ENCODE peak calls at places on chromosomes 2 and 18, in five cellular contexts. Q is endothelial cell of umbilical vein, B is DND-41, T is HCT116, C is fibroblast of lung. V is an unnamed sample.

GRCh38 chr18:46915800-46916550 is 1.3 kb downstream of the PIAS2 start:
- DNase-seq in Q (no peak), B (no peak), T (no peak), C (no peak), V (no peak)

GRCh38 chr18:3486514-3486913 is 36.5 kb downstream of the TGIF1 start:
- DNase-seq in Q (no peak), B (no peak), T (no peak), C (no peak), V (no peak)

GRCh38 chr2:9951522-9952285 is at the start of gene GRHL1:
- DNase-seq in Q (peak), B (peak), T (peak), C (peak), V (peak)

GRCh38 chr2:144140896-144141295 is 379.0 kb downstream of the ZEB2 start:
- DNase-seq in Q (peak), B (no peak), T (no peak), C (peak), V (no peak)

GRCh38 chr2:240601831-240602160 is 15.3 kb downstream of the CAPN10 start:
- DNase-seq in Q (no peak), B (no peak), T (no peak), C (no peak), V (no peak)

GRCh38 chr2:159968282-159968900 is 94.0 kb downstream of the PLA2R1 start:
- DNase-seq in Q (peak), B (peak), T (peak), C (peak), V (peak)

GRCh38 chr18:27413495-27414401 is 228.6 kb upstream of the CHST9 start:
- DNase-seq in Q (no peak), B (no peak), T (no peak), C (peak), V (no peak)

GRCh38 chr2:67400560-67401464 is 3.7 kb downstream of the ETAA1 start:
- DNase-seq in Q (peak), B (no peak), T (no peak), C (peak), V (no peak)

GRCh38 chr18:77857926-77858325 is 608.3 kb downstream of the GALR1 start:
- DNase-seq in Q (no peak), B (no peak), T (no peak), C (no peak), V (no peak)

GRCh38 chr18:57947117-57947516 is 96.9 kb upstream of the NEDD4L start:
- DNase-seq in Q (no peak), B (no peak), T (no peak), C (no peak), V (no peak)

GRCh38 chr2:203077458-203077857 is 62.8 kb downstream of the NBEAL1 start:
- DNase-seq in Q (no peak), B (no peak), T (no peak), C (peak), V (no peak)

GRCh38 chr2:120942658-120943057 is 207.0 kb downstream of the GLI2 start:
- DNase-seq in Q (no peak), B (no peak), T (no peak), C (no peak), V (no peak)

GRCh38 chr2:191696960-191697359 is 19.0 kb downstream of the NABP1 start:
- DNase-seq in Q (no peak), B (no peak), T (no peak), C (no peak), V (no peak)

GRCh38 chr2:9554841-9555337 is 741 bp downstream of the ADAM17 start:
- DNase-seq in Q (peak), B (peak), T (no peak), C (peak), V (no peak)

GRCh38 chr2:158717366-158718195 is 77.5 kb upstream of the DAPL1 start:
- DNase-seq in Q (peak), B (no peak), T (no peak), C (no peak), V (no peak)

GRCh38 chr2:64606495-64607363 is 47.0 kb downstream of the SERTAD2 start:
- DNase-seq in Q (no peak), B (peak), T (no peak), C (peak), V (peak)

GRCh38 chr2:227774011-227774624 is 28.4 kb downstream of the SCYGR8 start:
- DNase-seq in Q (peak), B (no peak), T (peak), C (no peak), V (peak)

GRCh38 chr2:7837232-7837760 is 844.6 kb upstream of the ID2 start:
- DNase-seq in Q (no peak), B (no peak), T (no peak), C (no peak), V (peak)

GRCh38 chr2:200430017-200430416 is 79.9 kb downstream of the KCTD18 start:
- DNase-seq in Q (no peak), B (no peak), T (no peak), C (no peak), V (no peak)

GRCh38 chr2:196431076-196431475 is 208.4 kb upstream of the CCDC150 start:
- DNase-seq in Q (peak), B (no peak), T (no peak), C (peak), V (no peak)

GRCh38 chr2:241907171-241907570 is 37.6 kb downstream of the RTP5 start:
- DNase-seq in Q (no peak), B (no peak), T (no peak), C (no peak), V (no peak)

GRCh38 chr2:241904011-241904718 is 34.6 kb downstream of the RTP5 start:
- DNase-seq in Q (no peak), B (no peak), T (no peak), C (no peak), V (peak)

GRCh38 chr2:241904791-241905710 is 35.5 kb downstream of the RTP5 start:
- DNase-seq in Q (no peak), B (no peak), T (no peak), C (no peak), V (peak)

GRCh38 chr2:241903121-241904010 is 33.8 kb downstream of the RTP5 start:
- DNase-seq in Q (no peak), B (no peak), T (no peak), C (no peak), V (peak)

GRCh38 chr2:241905716-241906376 is 36.3 kb downstream of the RTP5 start:
- DNase-seq in Q (no peak), B (no peak), T (no peak), C (no peak), V (no peak)
- H3K9ac ChIP-seq in Q (no peak), B (no peak), T (no peak), C (no peak), V (no peak)

GRCh38 chr2:119291588-119292167 is 68.0 kb downstream of the STEAP3 start:
- DNase-seq in Q (no peak), B (no peak), T (no peak), C (no peak), V (no peak)

GRCh38 chr2:119293900-119294299 is 70.3 kb downstream of the STEAP3 start:
- DNase-seq in Q (no peak), B (no peak), T (no peak), C (no peak), V (no peak)

GRCh38 chr2:119290859-119291587 is 67.4 kb downstream of the STEAP3 start:
- DNase-seq in Q (peak), B (peak), T (peak), C (peak), V (peak)

GRCh38 chr2:119293254-119293653 is 69.6 kb downstream of the STEAP3 start:
- DNase-seq in Q (no peak), B (no peak), T (no peak), C (peak), V (no peak)

DNA sequence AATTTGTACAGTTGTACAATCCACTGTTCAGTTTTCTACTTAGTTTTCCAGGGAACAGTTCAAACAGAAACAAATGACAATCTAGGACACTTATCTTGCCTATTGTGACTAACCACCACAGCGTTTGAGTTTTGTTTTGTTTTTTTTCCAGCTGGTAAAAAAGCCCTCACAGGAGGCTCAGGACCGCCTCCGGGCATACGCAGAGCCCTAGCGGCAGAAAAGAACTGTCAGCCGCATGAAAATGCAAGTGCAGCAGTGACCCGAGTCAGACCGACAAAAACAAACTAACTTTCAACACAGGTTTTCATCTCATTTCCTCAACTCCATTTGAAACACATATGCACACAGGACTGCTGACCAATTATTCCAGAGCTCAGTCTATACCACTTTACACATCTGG is 68.6 kb downstream of the STEAP3 start:
- DNase-seq in Q (no peak), B (no peak), T (no peak), C (peak), V (no peak)
- TF ChIP-seq CTCF in Q (no peak), B (no peak), T (no peak), C (peak), V (peak)

GRCh38 chr2:182628901-182629300 is 87.2 kb upstream of the DNAJC10 start:
- DNase-seq in Q (no peak), B (no peak), T (no peak), C (no peak), V (no peak)
- H3K9ac ChIP-seq in Q (no peak), B (no peak), T (no peak), C (no peak), V (no peak)

GRCh38 chr18:11309172-11309571 is 159.8 kb upstream of the PIEZO2 start:
- DNase-seq in Q (no peak), B (peak), T (peak), C (peak), V (peak)
- TF ChIP-seq CTCF in Q (no peak), B (peak), T (no peak), C (no peak), V (peak)

DNA sequence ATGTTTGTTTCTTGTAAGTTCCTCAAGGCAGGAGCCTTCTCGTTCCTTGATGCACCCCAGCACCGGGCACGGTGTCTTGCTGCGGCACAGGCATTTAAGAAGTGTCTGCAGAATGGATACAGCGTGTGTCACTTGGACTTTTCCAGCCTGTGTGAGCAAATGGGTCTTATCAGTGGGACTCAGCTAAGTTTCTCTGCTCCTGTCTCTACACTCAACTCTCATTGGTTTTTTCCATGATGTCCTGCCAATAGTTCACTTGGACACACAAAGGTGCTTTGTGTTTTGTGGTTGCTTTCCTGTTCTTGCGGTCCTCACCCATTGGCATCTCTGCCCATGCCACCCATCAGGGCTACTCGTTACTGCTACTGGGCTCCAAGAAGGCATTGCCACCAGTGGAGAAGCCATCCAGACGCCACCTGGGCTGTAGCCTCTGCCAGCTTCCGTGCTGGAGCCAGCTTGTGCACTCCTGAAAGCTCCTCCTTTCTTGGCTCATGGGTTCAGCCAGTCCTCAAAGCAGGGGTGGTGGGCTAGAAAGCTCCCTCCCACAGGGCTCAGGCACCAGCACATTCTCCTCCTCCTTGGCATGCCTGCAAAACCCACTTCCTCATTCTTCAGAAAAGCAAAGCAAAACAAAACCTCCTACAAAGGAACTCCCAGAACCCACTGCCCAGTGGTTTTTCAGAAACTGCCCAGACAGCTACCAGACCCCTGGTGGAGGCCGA is 41.4 kb downstream of the IL1R2 start:
- DNase-seq in Q (peak), B (peak), T (no peak), C (peak), V (no peak)
- H3K9ac ChIP-seq in Q (no peak), B (no peak), T (no peak), C (no peak), V (no peak)

GRCh38 chr18:68676913-68677312 is 38.0 kb downstream of the TMX3 start:
- DNase-seq in Q (no peak), B (no peak), T (no peak), C (peak), V (no peak)
- TF ChIP-seq CTCF in Q (no peak), B (peak), T (no peak), C (peak), V (peak)

GRCh38 chr2:20538308-20539132 is 91.6 kb downstream of the RHOB start:
- DNase-seq in Q (no peak), B (no peak), T (no peak), C (no peak), V (peak)
- H3K9ac ChIP-seq in Q (no peak), B (no peak), T (no peak), C (no peak), V (no peak)

DNA sequence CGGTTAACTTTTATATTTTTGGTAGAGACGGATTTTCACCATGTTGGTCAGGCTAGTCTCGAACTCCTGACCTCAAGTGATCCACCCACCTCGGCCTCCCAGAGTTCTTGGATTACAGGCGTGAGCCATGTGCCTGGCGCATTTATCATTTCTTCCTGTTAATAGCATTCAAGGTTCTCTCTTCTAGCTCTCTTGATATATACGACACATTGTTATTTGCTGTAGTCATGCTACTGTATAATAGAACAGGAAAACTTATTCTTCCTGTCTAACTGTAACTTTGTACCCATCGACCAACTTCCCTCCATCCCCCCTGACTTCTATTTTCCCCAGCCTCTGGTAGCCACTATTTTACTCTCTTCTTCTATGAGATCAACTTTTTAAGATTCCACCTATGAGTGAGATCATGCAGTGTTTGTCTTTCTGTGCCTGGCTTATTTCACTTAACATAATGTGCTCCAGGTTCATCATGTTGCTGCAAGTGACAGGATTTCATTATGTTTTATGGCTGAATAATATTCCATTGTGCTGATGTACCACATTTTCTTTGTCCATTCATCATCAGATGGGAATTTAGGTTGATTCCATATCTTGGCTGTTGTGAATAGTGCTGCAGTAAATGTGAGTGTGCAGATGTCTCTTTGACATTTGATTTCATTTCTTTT is 205.0 kb downstream of the PRKCE start:
- DNase-seq in Q (peak), B (no peak), T (no peak), C (no peak), V (no peak)
- TF ChIP-seq CTCF in Q (no peak), B (no peak), T (no peak), C (no peak), V (no peak)

GRCh38 chr2:20618468-20618885 is 32.4 kb downstream of the HS1BP3 start:
- DNase-seq in Q (no peak), B (no peak), T (no peak), C (no peak), V (no peak)

GRCh38 chr2:20617892-20618467 is 32.9 kb downstream of the HS1BP3 start:
- DNase-seq in Q (peak), B (no peak), T (peak), C (peak), V (peak)

GRCh38 chr2:20615466-20616241 is 35.2 kb downstream of the HS1BP3 start:
- DNase-seq in Q (peak), B (no peak), T (no peak), C (no peak), V (peak)

GRCh38 chr2:20616341-20616871 is 34.5 kb downstream of the HS1BP3 start:
- DNase-seq in Q (no peak), B (no peak), T (no peak), C (no peak), V (peak)

GRCh38 chr2:20617081-20617575 is 33.8 kb downstream of the HS1BP3 start:
- DNase-seq in Q (peak), B (no peak), T (no peak), C (peak), V (peak)
- H3K9ac ChIP-seq in Q (peak), B (no peak), T (no peak), C (peak), V (no peak)